ENCODE peak calls at places on chromosomes 1 and 21, in ten cellular contexts. O is dorsolateral prefrontal cortex, X is OCI-LY7, J is psoas muscle, S is spleen, N is body of pancreas, B is right atrium auricular region, Z is cardiac muscle cell, C is brain microvascular endothelial cell, V is iPS DF 6.9. U is an unnamed sample.

GRCh38 chr21:45356653-45357435 is 48.1 kb upstream of the COL18A1 start:
- DNase-seq in O (no peak), X (no peak), J (no peak), S (no peak), N (no peak), B (no peak), Z (no peak), C (no peak), V (no peak), U (peak; percentile 54)

GRCh38 chr1:219788091-219788490 is 140.3 kb downstream of the SLC30A10 start:
- DNase-seq in O (no peak), X (no peak), J (no peak), S (no peak), N (no peak), B (no peak), Z (no peak), C (peak; percentile 64), V (no peak), U (no peak)

GRCh38 chr1:237186733-237187132 is 144.7 kb downstream of the RYR2 start:
- DNase-seq in O (no peak), X (no peak), J (no peak), S (no peak), N (no peak), B (no peak), Z (peak; percentile 42), C (no peak), V (no peak), U (no peak)

GRCh38 chr1:237873487-237873927 is 17.2 kb downstream of the ZP4 start:
- DNase-seq in O (no peak), X (no peak), J (no peak), S (no peak), N (no peak), B (no peak), Z (no peak), C (peak; percentile 65), V (peak; percentile 29), U (no peak)

GRCh38 chr1:10225573-10225972 is 15.2 kb downstream of the KIF1B start:
- DNase-seq in O (no peak), X (no peak), J (no peak), S (no peak), N (no peak), B (no peak), Z (no peak), C (peak; percentile 12), V (no peak), U (no peak)

GRCh38 chr1:185938396-185938795 is 204.2 kb downstream of the HMCN1 start:
- DNase-seq in O (no peak), X (no peak), J (no peak), S (no peak), N (no peak), B (no peak), Z (no peak), C (no peak), V (no peak), U (no peak)

GRCh38 chr1:46575300-46575699 is 23.9 kb upstream of the KNCN start:
- DNase-seq in O (no peak), X (no peak), J (no peak), S (no peak), N (no peak), B (no peak), Z (no peak), C (no peak), V (no peak), U (no peak)

GRCh38 chr1:188027613-188028012 is 1198.9 kb downstream of the PLA2G4A start:
- DNase-seq in O (no peak), X (no peak), J (no peak), S (no peak), N (no peak), B (no peak), Z (no peak), C (peak; percentile 65), V (no peak), U (no peak)

GRCh38 chr1:186175588-186175987 is 199.5 kb downstream of the TPR start:
- DNase-seq in O (no peak), X (no peak), J (no peak), S (no peak), N (no peak), B (no peak), Z (no peak), C (no peak), V (no peak), U (no peak)

GRCh38 chr1:170731566-170732261 is 67.8 kb downstream of the PRRX1 start:
- DNase-seq in O (no peak), X (no peak), J (no peak), S (no peak), N (no peak), B (no peak), Z (no peak), C (no peak), V (no peak), U (no peak)

GRCh38 chr1:216788671-216789070 is 65.4 kb upstream of the ESRRG start:
- DNase-seq in O (no peak), X (no peak), J (no peak), S (no peak), N (no peak), B (no peak), Z (no peak), C (no peak), V (no peak), U (no peak)

GRCh38 chr1:216785760-216786159 is 62.5 kb upstream of the ESRRG start:
- DNase-seq in O (no peak), X (no peak), J (no peak), S (no peak), N (no peak), B (no peak), Z (no peak), C (no peak), V (no peak), U (no peak)

GRCh38 chr1:216785211-216785610 is 62.0 kb upstream of the ESRRG start:
- DNase-seq in O (no peak), X (no peak), J (no peak), S (no peak), N (no peak), B (no peak), Z (no peak), C (no peak), V (no peak), U (no peak)
- H3K27ac ChIP-seq in O (no peak overlapping the region), X (no peak overlapping the region), J (no peak overlapping the region), S (peak overlapping the region; percentile 46), N (no peak overlapping the region), B (peak overlapping the region; percentile 81), Z (no peak overlapping the region), C (no peak overlapping the region), V (no peak overlapping the region), U (no peak overlapping the region)

GRCh38 chr1:224509881-224510280 is 75.3 kb upstream of the WDR26 start:
- DNase-seq in O (no peak), X (no peak), J (no peak), S (no peak), N (no peak), B (no peak), Z (no peak), C (no peak), V (no peak), U (peak; percentile 34)
- H3K27ac ChIP-seq in O (no peak overlapping the region), X (no peak overlapping the region), J (no peak overlapping the region), S (no peak overlapping the region), N (no peak overlapping the region), B (no peak overlapping the region), Z (no peak overlapping the region), C (no peak overlapping the region), V (no peak overlapping the region), U (peak overlapping the region; percentile 24)

GRCh38 chr1:6352138-6352563 is 41.4 kb downstream of the ACOT7 start:
- DNase-seq in O (no peak), X (no peak), J (no peak), S (no peak), N (no peak), B (no peak), Z (no peak), C (no peak), V (peak; percentile 54), U (peak; percentile 39)
- H3K27ac ChIP-seq in O (no peak overlapping the region), X (no peak overlapping the region), J (no peak overlapping the region), S (no peak overlapping the region), N (peak overlapping the region; percentile 14), B (no peak overlapping the region), Z (no peak overlapping the region), C (no peak overlapping the region), V (no peak overlapping the region), U (no peak overlapping the region)

GRCh38 chr1:230642263-230642959 is at the start of gene COG2:
- DNase-seq in O (peak; percentile 91), X (peak; percentile 95), J (peak; percentile 95), S (peak; percentile 99), N (peak; percentile 96), B (peak; percentile 91), Z (peak; percentile 96), C (peak; percentile 91), V (peak; percentile 82), U (peak; percentile 92)

GRCh38 chr1:230643887-230644286 is 1.6 kb downstream of the COG2 start:
- DNase-seq in O (no peak), X (peak; percentile 35), J (no peak), S (no peak), N (no peak), B (no peak), Z (no peak), C (peak; percentile 57), V (no peak), U (peak; percentile 20)

GRCh38 chr1:230641346-230641745 is 935 bp upstream of the COG2 start:
- DNase-seq in O (no peak), X (no peak), J (no peak), S (no peak), N (no peak), B (no peak), Z (no peak), C (peak; percentile 30), V (no peak), U (no peak)

GRCh38 chr1:230639714-230640209 is 2.5 kb upstream of the COG2 start:
- DNase-seq in O (no peak), X (no peak), J (no peak), S (no peak), N (no peak), B (no peak), Z (no peak), C (no peak), V (no peak), U (no peak)

DNA sequence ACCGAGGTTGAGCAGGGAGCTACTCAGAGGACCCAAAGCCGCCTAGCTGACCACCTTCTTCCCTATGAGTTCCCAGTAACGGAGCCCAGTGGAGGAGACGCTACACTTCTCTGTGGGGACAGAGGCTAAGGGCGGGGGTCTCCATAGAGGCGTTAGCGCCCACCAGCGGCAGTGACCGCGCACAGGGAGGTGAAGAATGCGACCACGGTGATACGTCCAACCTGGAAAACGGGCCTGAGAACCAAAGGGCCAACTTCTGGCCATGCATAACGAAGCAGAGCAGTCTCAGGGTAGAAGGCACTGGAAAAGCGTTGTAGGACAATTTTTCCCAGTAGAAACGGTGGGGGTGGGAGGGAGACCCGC is 400 bp upstream of the COG2 start:
- DNase-seq in O (no peak), X (no peak), J (no peak), S (no peak), N (no peak), B (no peak), Z (no peak), C (no peak), V (peak; percentile 48), U (no peak)
- H3K27ac ChIP-seq in O (peak overlapping the region; percentile 51), X (no peak overlapping the region), J (no peak overlapping the region), S (no peak overlapping the region), N (no peak overlapping the region), B (no peak overlapping the region), Z (no peak overlapping the region), C (no peak overlapping the region), V (no peak overlapping the region), U (no peak overlapping the region)

DNA sequence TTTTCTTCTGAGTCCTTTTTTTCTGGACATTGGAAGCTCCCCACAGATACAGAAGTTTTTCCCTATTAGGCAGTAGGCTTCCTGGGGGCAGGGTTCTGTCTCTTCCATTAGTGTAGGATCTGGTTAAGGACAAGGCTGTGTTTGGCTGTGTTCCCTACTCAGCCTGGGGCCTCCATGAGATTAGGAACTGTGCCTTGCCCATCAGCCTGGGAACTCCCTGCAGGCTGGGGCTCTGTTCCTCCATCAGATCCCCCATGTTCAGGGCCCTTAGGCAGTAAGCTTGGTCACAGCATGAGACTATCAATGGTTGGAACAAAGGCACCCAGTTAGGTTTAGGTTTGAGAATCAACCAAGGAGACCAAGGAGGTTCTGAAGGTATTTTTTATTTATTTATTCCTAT is 22.7 kb downstream of the NAV1 start:
- DNase-seq in O (no peak), X (no peak), J (no peak), S (no peak), N (no peak), B (no peak), Z (no peak), C (no peak), V (no peak), U (no peak)
- H3K27ac ChIP-seq in O (peak overlapping the region; percentile 15), X (no peak overlapping the region), J (no peak overlapping the region), S (no peak overlapping the region), N (no peak overlapping the region), B (no peak overlapping the region), Z (no peak overlapping the region), C (peak overlapping the region; percentile 76), V (no peak overlapping the region), U (no peak overlapping the region)

U was measured in small intestine.